ENCODE peak calls at places on chromosomes 11 and 22, in nine cellular contexts. S, L, U, K, M, D, V, W and O are unnamed samples.

GRCh38 chr11:133409799-133410198 is 122.5 kb downstream of the OPCML start:
- DNase-seq in M (no peak), S (no peak), W (no peak), U (no peak), V (no peak), K (no peak), D (no peak), L (no peak), O (no peak)

GRCh38 chr11:65125197-65126056 is 3.3 kb downstream of the MRPL49 start:
- DNase-seq in W (no peak), K (no peak), L (no peak), V (no peak), S (peak), U (no peak), D (no peak), M (no peak), O (no peak)

GRCh38 chr11:44680982-44681597 is 45.7 kb upstream of the TSPAN18 start:
- DNase-seq in V (no peak), M (no peak), W (no peak), U (no peak), D (peak), S (no peak), K (peak), L (peak), O (peak)

GRCh38 chr11:64637346-64638016 is 46.5 kb downstream of the SLC22A12 start:
- DNase-seq in K (peak), S (no peak), M (no peak), D (no peak), U (no peak), L (no peak), V (no peak), W (no peak), O (no peak)

GRCh38 chr11:12045914-12046635 is 37.6 kb upstream of the DKK3 start:
- DNase-seq in S (no peak), W (no peak), V (no peak), M (no peak), D (no peak), U (no peak), K (peak), L (no peak), O (no peak)

GRCh38 chr11:131356201-131356600 is 14.2 kb upstream of the NTM start:
- DNase-seq in M (no peak), D (no peak), K (no peak), L (no peak), S (no peak), V (no peak), W (no peak), U (no peak), O (peak)

GRCh38 chr11:60235318-60235717 is 7.6 kb downstream of the MS4A4E start:
- DNase-seq in D (no peak), S (no peak), U (no peak), K (no peak), V (peak), M (no peak), W (no peak), L (no peak), O (no peak)

GRCh38 chr11:705646-706438 is at the start of gene EPS8L2:
- DNase-seq in D (peak), M (peak), W (peak), S (peak), V (no peak), U (peak), K (peak), L (peak), O (peak)

GRCh38 chr11:60788401-60789110 is 3.4 kb downstream of the MS4A10 start:
- DNase-seq in L (no peak), D (no peak), W (peak), M (no peak), V (no peak), K (no peak), S (no peak), U (no peak), O (no peak)

GRCh38 chr11:102666331-102666957 is 39.1 kb downstream of the MMP27 start:
- DNase-seq in S (peak), D (no peak), W (no peak), M (peak), V (peak), K (peak), U (peak), L (peak), O (peak)

GRCh38 chr22:47143249-47143938 is 380.9 kb downstream of the TBC1D22A start:
- DNase-seq in U (peak), K (no peak), D (no peak), S (no peak), V (no peak), L (no peak), M (no peak), W (peak), O (no peak)
- H3K27ac ChIP-seq in U (no peak), K (no peak), D (no peak), S (no peak), V (no peak), L (no peak), M (no peak), W (peak), O (no peak)

GRCh38 chr11:67482736-67483497 is at the start of gene AIP:
- DNase-seq in K (peak), D (peak), V (peak), L (peak), S (peak), M (peak), U (peak), W (peak), O (peak)
- H3K27ac ChIP-seq in K (peak), D (no peak), V (peak), L (no peak), S (peak), M (peak), U (peak), W (peak), O (peak)

GRCh38 chr22:36563001-36563400 is 34.0 kb upstream of the EIF3D start:
- DNase-seq in V (no peak), D (no peak), M (no peak), U (no peak), K (no peak), L (no peak), S (no peak), W (no peak), O (no peak)
- H3K27ac ChIP-seq in V (no peak), D (no peak), M (no peak), U (no peak), K (no peak), L (no peak), S (no peak), W (no peak), O (no peak)

DNA sequence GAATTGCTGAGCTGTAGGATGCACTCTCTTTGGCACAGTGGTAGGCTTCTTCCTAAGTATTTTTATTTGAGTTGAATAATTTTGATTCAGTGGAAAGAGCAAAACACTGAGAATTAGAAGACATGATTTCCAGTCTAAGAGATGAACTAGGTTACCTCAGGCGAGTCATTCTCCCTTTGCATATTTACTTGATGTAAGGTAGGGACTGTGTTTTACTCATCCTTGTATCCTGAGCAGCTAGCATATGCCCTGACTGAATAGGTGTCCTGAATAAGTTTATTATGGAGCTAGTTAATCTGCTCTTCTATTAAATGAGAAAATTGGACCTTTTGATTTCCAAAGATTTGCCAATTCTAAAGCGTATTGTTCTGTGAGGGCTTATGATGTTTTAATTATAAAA is 50.7 kb downstream of the STIM1 start:
- DNase-seq in U (no peak), D (no peak), W (no peak), L (no peak), S (no peak), M (no peak), K (peak), V (no peak), O (peak)
- H3K27ac ChIP-seq in U (no peak), D (no peak), W (peak), L (no peak), S (peak), M (no peak), K (peak), V (peak), O (peak)